ENCODE peak calls at places on chromosome 15, in ten cellular contexts. W, J, Y, B, H, Q, N, V, M and R are unnamed samples. For H3K4me1, the result is how much of the 10 kb centered on the place peaks cover.

GRCh38 chr15:89749951-89750559 is 994 bp downstream of the MESP1 start:
- DNase-seq in W (no peak), J (peak), Y (peak), B (no peak), H (no peak), Q (no peak), N (no peak), V (peak), M (no peak), R (no peak)

GRCh38 chr15:69357773-69358765 is 56.1 kb upstream of the KIF23 start:
- DNase-seq in W (no peak), J (peak), Y (peak), B (no peak), H (no peak), Q (peak), N (peak), V (peak), M (no peak), R (no peak)

GRCh38 chr15:68559342-68560310 is 19.2 kb upstream of the CORO2B start:
- DNase-seq in W (peak), J (peak), Y (peak), B (no peak), H (peak), Q (peak), N (peak), V (peak), M (peak), R (peak)

GRCh38 chr15:48784756-48785155 is 26.1 kb downstream of the CEP152 start:
- DNase-seq in W (no peak), J (no peak), Y (no peak), B (no peak), H (no peak), Q (no peak), N (no peak), V (no peak), M (no peak), R (no peak)

GRCh38 chr15:84857418-84858004 is 27.0 kb upstream of the SLC28A1 start:
- DNase-seq in W (no peak), J (no peak), Y (no peak), B (no peak), H (no peak), Q (no peak), N (no peak), V (no peak), M (no peak), R (no peak)

GRCh38 chr15:99504823-99505551 is 60.8 kb upstream of the MEF2A start:
- DNase-seq in W (no peak), J (no peak), Y (no peak), B (peak), H (no peak), Q (no peak), N (no peak), V (no peak), M (no peak), R (no peak)

GRCh38 chr15:89088605-89089315 is 504 bp downstream of the ABHD2 start:
- DNase-seq in W (no peak), J (peak), Y (peak), B (no peak), H (no peak), Q (peak), N (no peak), V (peak), M (peak), R (no peak)

GRCh38 chr15:89469331-89470107 is 26.9 kb downstream of the RHCG start:
- DNase-seq in W (no peak), J (no peak), Y (no peak), B (no peak), H (no peak), Q (no peak), N (no peak), V (no peak), M (no peak), R (no peak)

GRCh38 chr15:48778338-48778730 is 32.5 kb downstream of the CEP152 start:
- DNase-seq in W (no peak), J (no peak), Y (no peak), B (no peak), H (no peak), Q (no peak), N (no peak), V (no peak), M (no peak), R (no peak)

GRCh38 chr15:70099966-70100494 is 2.3 kb upstream of the TLE3 start:
- DNase-seq in W (no peak), J (no peak), Y (peak), B (no peak), H (no peak), Q (no peak), N (peak), V (no peak), M (no peak), R (no peak)

GRCh38 chr15:31306426-31307269 is 20.0 kb upstream of the KLF13 start:
- DNase-seq in W (no peak), J (peak), Y (no peak), B (peak), H (no peak), Q (peak), N (no peak), V (no peak), M (peak), R (no peak)

GRCh38 chr15:37824717-37825382 is 109.6 kb upstream of the TMCO5A start:
- DNase-seq in W (no peak), J (no peak), Y (no peak), B (no peak), H (peak), Q (peak), N (peak), V (no peak), M (no peak), R (no peak)

GRCh38 chr15:95141486-95141885 is 910.1 kb downstream of the MCTP2 start:
- DNase-seq in W (no peak), J (no peak), Y (no peak), B (no peak), H (no peak), Q (no peak), N (no peak), V (no peak), M (no peak), R (no peak)

GRCh38 chr15:82995938-82996337 is 9.9 kb downstream of the RAMAC start:
- DNase-seq in W (no peak), J (no peak), Y (no peak), B (no peak), H (no peak), Q (no peak), N (no peak), V (no peak), M (no peak), R (no peak)

DNA sequence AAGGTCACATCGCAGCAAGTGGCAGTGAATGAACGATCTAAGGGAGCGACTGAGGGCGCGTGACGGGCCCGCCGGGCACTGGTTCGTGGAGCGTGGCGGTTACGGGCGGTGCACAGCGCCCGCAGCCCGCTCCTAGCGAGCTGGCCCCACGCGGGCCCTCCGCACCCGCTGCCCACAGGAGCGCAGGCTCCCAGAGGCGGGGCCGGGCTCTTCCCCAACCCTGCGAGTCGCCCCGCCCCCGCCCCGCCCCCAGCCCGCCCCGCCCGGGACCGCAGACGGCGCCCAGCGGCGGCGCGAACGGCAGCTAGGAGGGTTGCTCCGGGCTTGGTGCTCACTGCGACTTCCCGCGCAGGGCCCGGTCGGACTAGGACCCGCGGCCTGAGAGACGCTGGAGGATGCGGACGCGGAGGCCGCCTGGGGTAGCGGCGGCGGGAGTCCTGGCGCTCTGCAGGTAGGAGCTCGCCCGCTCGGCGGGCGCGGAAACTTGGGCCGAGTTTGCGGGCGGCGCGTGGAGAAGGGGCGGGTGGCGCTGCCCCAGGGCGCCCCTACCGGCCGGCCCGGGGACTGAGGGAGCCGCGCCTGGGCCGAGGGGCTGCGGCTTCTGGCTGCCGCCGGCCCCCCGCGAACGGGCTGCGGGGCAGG is at the start of gene C15orf39:
- DNase-seq in W (peak), J (peak), Y (peak), B (peak), H (peak), Q (peak), N (peak), V (peak), M (peak), R (no peak)
- TF ChIP-seq POLR2A in W (peak), J (peak), Y (peak), B (peak), H (peak), Q (peak), N (peak), V (peak), M (peak), R (peak)

GRCh38 chr15:101128696-101129095 is 123.2 kb downstream of the CHSY1 start:
- DNase-seq in W (no peak), J (no peak), Y (no peak), B (no peak), H (no peak), Q (no peak), N (no peak), V (no peak), M (no peak), R (no peak)

GRCh38 chr15:101128191-101128590 is 123.7 kb downstream of the CHSY1 start:
- DNase-seq in W (peak), J (no peak), Y (peak), B (no peak), H (no peak), Q (no peak), N (no peak), V (no peak), M (no peak), R (no peak)

GRCh38 chr15:101131489-101132389 is 120.1 kb downstream of the CHSY1 start:
- DNase-seq in W (no peak), J (no peak), Y (no peak), B (no peak), H (no peak), Q (no peak), N (no peak), V (no peak), M (no peak), R (no peak)

GRCh38 chr15:101127503-101128076 is 124.3 kb downstream of the CHSY1 start:
- DNase-seq in W (peak), J (peak), Y (peak), B (no peak), H (no peak), Q (peak), N (peak), V (peak), M (peak), R (no peak)

DNA sequence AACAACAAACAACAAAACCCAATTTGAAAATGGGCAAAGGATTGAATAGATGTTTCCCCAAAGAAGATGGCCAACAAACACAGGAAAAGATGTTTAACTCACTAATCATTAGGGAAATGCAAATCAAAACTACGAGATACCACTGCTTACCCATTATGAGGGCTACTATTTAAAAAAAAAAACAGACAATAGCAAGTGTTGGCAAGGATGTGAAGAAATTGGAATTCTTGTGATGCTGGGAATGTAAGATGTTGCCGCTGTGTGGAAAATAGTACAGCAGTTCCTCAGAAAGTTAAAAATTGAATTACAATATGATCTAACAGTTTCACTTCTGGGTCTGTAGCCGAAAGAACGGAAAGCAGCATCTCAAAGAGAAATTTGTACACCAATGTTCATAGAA is 122.0 kb downstream of the CHSY1 start:
- DNase-seq in W (no peak), J (no peak), Y (no peak), B (no peak), H (no peak), Q (no peak), N (no peak), V (no peak), M (no peak), R (no peak)
- H3K4me1 ChIP-seq in W (under half), J (under half), Y (under half), B (under half), H (under half), Q (under half), N (under half), V (under half), M (under half), R (under half)

DNA sequence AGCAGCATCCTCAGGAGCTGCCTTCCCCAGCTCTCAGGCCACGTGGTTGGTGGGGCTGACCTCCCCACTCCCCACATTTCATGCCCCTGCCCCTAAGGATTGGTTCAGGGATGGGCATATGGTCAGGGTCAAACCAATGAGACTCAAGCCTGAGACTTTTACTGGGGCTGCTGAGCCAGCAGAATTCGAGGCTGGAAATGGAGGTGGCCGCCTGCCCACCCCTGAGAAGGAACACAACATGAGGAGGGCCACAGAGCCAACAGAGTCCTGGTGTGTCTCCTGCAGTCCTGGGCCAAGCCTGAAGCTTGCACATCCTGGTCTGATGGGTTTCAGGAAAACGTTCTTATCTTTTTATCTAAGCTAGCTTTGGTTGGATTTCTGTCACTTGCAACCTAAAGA is 5.9 kb downstream of the EHD4 start:
- DNase-seq in W (no peak), J (peak), Y (no peak), B (no peak), H (no peak), Q (no peak), N (no peak), V (no peak), M (no peak), R (peak)
- TF ChIP-seq POLR2A in W (no peak), J (no peak), Y (no peak), B (no peak), H (no peak), Q (no peak), N (no peak), V (no peak), M (no peak), R (no peak)

DNA sequence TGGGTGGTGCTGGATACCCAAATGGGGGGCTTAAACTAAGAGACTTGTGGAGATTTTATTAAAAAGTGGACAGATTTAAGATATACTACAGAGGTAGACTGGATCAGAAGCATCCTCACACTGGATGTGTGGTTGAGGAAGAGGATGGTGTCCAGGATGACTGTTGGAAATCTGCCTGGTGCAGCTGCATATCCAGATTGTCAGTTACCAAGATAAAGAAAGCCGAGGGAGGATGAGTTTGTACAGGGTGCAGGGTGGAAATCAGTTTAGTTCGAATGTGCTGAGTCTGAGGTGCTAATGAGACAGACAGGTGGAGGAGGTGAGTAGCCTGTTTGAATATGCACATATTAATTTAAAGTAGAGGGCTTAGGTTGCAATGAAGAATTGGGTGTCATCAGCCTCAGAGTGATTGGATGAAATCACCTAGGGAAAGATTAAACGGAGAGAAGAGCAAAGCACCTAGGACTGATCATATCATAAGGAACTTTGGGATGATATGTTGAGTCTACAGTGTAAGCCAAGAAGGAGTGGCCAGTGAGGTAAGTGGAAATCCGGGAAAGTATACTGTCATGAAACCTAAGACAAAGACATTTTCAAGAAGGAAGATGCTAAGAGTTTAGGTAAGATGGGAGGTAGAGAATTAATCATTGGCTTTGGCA is 74.1 kb upstream of the GOLGA8B start:
- DNase-seq in W (no peak), J (no peak), Y (no peak), B (no peak), H (no peak), Q (no peak), N (no peak), V (no peak), M (no peak), R (no peak)
- H3K4me1 ChIP-seq in W (under half), J (under half), Y (under half), B (under half), H (under half), Q (under half), N (under half), V (under half), M (under half), R (under half)

GRCh38 chr15:59611277-59612260 is at the start of gene GCNT3:
- DNase-seq in W (no peak), J (no peak), Y (peak), B (no peak), H (peak), Q (peak), N (peak), V (peak), M (no peak), R (no peak)
- TF ChIP-seq POLR2A in W (no peak), J (no peak), Y (no peak), B (no peak), H (peak), Q (no peak), N (no peak), V (no peak), M (no peak), R (no peak)

GRCh38 chr15:67149068-67149841 is 83.9 kb downstream of the SMAD3 start:
- DNase-seq in W (no peak), J (no peak), Y (no peak), B (no peak), H (no peak), Q (no peak), N (no peak), V (no peak), M (peak), R (no peak)

GRCh38 chr15:67149859-67150824 is 84.7 kb downstream of the SMAD3 start:
- DNase-seq in W (peak), J (peak), Y (peak), B (no peak), H (peak), Q (peak), N (peak), V (peak), M (peak), R (no peak)

GRCh38 chr15:67146875-67147381 is 81.5 kb downstream of the SMAD3 start:
- DNase-seq in W (peak), J (no peak), Y (no peak), B (no peak), H (peak), Q (no peak), N (no peak), V (peak), M (peak), R (no peak)

GRCh38 chr15:67147410-67147949 is 82.1 kb downstream of the SMAD3 start:
- DNase-seq in W (no peak), J (no peak), Y (no peak), B (no peak), H (no peak), Q (no peak), N (no peak), V (no peak), M (peak), R (no peak)

DNA sequence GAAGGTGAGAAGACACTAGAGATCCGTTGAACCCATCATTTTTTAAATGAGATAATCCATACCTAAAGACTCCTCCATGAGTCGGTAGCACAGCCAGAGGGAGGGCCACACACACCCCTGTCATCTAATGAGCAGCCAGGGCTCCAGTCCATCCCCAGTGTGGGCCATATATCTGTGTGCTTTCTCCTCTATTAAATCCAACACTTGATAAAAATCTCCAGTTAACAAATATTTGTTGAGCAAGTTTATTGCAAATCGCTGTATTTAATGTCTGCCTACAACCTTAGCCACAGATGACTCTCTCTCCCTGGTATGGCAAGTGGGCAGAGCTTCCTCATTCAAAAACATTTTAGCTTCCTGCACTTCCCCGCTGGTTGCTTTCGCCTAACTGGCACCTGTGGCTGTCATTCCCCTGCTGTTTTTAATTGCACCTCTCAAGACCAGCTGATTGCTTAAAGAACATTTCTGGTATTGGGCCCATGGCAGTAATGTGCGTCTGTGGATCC is 82.8 kb downstream of the SMAD3 start:
- DNase-seq in W (no peak), J (no peak), Y (peak), B (no peak), H (no peak), Q (no peak), N (no peak), V (peak), M (peak), R (no peak)
- H3K4me1 ChIP-seq in W (under half), J (half or more), Y (half or more), B (half or more), H (half or more), Q (under half), N (half or more), V (half or more), M (under half), R (half or more)

DNA sequence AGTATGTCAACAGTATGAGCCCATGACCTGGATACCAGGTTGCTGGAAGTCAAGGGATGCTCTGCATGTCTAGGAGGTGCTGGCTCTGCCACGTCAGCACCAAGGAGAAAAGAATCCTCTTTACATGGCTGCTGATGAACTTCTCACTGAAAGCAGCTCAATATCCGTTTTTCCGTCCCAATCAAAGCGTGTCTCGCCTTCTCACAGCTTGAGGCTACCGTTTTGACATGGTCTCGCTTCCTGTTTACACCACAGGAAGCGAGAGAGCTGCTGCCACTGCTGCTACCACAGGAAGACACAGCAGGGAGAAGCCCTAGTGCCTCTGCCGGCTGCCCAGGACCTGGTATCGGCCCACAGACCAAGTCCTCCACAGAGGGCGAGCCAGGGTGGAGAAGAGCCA is 27.3 kb downstream of the STARD5 start:
- DNase-seq in W (no peak), J (peak), Y (peak), B (no peak), H (no peak), Q (peak), N (no peak), V (peak), M (peak), R (no peak)
- TF ChIP-seq POLR2A in W (no peak), J (no peak), Y (peak), B (no peak), H (no peak), Q (no peak), N (no peak), V (no peak), M (no peak), R (peak)